ENCODE peak calls at places on chromosomes 11 and 22, in six cellular contexts. F, O, S, I, E and U are unnamed samples.
A peak's percentile ranks its signal among the peaks of the same experiment; 100 is the strongest.

GRCh38 chr11:67006029-67006884 is 16.7 kb upstream of the SYT12 start:
- DNase-seq in F (peak; percentile 97), S (no peak), I (no peak), E (peak; percentile 91), O (peak; percentile 88), U (no peak)

GRCh38 chr22:21865041-21865440 is 2.4 kb downstream of the MAPK1 start:
- DNase-seq in S (peak; percentile 39), O (no peak), E (no peak), F (no peak), I (peak; percentile 56), U (peak; percentile 65)

GRCh38 chr22:26949193-26949592 is 291.8 kb downstream of the MIAT start:
- DNase-seq in F (peak; percentile 8), S (peak; percentile 20), E (no peak), O (no peak), I (peak; percentile 43), U (no peak)

GRCh38 chr11:94647926-94648325 is 80.8 kb downstream of the PIWIL4 start:
- DNase-seq in E (no peak), F (no peak), S (peak; percentile 30), I (no peak), O (no peak), U (no peak)

GRCh38 chr11:33664166-33664565 is 36.5 kb downstream of the C11orf91 start:
- DNase-seq in E (no peak), O (no peak), I (no peak), F (no peak), S (no peak), U (no peak)

GRCh38 chr22:44972363-44973083 is 37.3 kb downstream of the PHF21B start:
- DNase-seq in S (no peak), F (no peak), O (no peak), I (no peak), E (no peak), U (no peak)

GRCh38 chr11:83666149-83666548 is 380.0 kb upstream of the CCDC90B start:
- DNase-seq in O (no peak), F (no peak), E (no peak), I (no peak), S (no peak), U (no peak)

GRCh38 chr11:104001474-104001873 is 35.0 kb upstream of the DDI1 start:
- DNase-seq in F (no peak), E (no peak), S (no peak), I (no peak), O (no peak), U (peak; percentile 63)

GRCh38 chr22:24550028-24550901 is 4.7 kb downstream of the GUCD1 start:
- DNase-seq in F (no peak), E (no peak), O (no peak), I (peak; percentile 82), S (no peak), U (no peak)

GRCh38 chr11:110086892-110087309 is 6.3 kb upstream of the ZC3H12C start:
- DNase-seq in I (no peak), F (no peak), E (no peak), S (no peak), O (no peak), U (peak; percentile 63)

GRCh38 chr11:102237096-102237735 is 80.1 kb upstream of the BIRC3 start:
- DNase-seq in S (no peak), E (no peak), I (no peak), F (no peak), O (no peak), U (no peak)

DNA sequence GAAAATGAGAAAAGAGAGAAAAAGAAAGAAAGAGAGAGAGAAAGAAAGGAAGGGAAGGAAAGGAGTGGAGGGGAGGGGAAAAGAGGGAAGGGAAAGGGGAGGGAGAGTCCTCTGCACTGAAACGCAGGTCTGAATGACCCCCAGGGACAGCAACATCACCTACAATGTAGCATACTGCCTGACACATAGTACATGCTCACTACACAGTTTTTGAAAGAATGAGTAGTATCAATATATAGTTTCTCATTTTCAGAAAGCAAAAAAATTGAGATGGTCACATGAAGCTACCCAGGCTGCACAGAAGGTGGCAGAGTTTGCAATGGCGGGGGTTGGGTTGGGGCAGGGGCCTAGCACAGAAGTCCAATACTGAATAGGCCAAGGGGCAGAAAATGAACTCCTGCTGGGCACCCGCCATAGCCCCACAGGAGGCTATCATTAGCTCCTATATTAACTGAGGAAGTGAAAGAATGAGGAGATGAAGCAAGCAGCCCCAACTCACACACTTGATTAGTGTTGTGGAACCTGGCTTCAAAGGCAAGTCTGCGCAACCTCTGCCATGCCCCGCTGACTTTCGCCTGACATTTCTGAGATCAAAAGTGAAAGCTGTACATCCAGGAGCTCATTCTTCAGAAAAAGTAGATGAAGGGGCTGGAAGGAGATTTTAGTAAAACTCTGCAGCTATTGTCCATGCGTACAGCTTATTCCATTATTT is 241.2 kb upstream of the SYN3 start:
- DNase-seq in I (no peak), O (peak; percentile 98), F (no peak), E (no peak), S (no peak), U (no peak)
- TF ChIP-seq CTCF in I (no peak), O (no peak), F (no peak), E (no peak), S (no peak), U (no peak)

DNA sequence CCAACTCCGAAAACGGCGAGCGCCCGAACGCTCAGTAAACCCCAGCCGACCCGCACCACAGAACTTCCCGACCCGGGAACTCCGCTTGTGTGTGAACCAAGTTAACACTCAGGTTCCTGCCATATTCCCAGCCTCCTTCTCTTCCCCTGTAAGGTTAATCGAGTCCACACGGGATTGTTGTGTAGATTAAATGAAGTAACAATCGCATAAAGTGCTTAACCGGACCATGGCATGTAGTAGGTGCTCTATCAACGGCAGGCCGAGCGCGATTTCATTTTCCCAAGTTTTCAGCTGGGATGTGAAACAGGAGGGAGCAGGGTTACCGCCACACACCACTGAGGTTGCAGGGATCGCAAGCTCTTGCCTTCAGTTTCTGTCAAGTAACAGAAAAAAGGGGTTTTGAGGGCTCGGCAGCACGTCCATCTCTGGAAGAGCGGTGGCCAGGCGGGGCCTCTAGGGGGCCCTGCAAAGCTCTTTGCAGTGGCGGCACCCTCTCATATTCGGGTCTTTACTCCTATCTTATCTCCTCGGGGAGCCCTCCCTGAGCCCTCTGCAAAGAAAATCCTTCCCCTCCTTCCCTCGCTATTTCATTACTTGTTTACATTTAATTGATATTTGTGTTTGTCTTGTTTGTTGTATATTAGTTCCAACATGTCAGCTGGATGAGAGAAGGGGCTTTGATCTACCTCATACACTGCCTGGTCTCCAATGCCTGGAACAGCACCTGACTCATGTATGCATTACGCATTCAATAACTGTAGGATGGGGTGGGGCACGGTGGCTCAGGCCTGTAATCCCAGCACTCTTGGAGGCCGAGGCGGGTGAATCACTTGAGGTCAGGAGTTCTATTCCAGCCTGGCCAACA is 792 bp upstream of the PLEKHA7 start:
- DNase-seq in S (no peak), E (peak; percentile 86), I (peak; percentile 72), O (no peak), F (peak; percentile 25), U (no peak)
- H3K4me3 ChIP-seq in S (peak overlapping the region; percentile 56), E (peak overlapping the region; percentile 69), I (peak overlapping the region; percentile 31), O (no peak overlapping the region), F (no peak overlapping the region), U (no peak overlapping the region)

DNA sequence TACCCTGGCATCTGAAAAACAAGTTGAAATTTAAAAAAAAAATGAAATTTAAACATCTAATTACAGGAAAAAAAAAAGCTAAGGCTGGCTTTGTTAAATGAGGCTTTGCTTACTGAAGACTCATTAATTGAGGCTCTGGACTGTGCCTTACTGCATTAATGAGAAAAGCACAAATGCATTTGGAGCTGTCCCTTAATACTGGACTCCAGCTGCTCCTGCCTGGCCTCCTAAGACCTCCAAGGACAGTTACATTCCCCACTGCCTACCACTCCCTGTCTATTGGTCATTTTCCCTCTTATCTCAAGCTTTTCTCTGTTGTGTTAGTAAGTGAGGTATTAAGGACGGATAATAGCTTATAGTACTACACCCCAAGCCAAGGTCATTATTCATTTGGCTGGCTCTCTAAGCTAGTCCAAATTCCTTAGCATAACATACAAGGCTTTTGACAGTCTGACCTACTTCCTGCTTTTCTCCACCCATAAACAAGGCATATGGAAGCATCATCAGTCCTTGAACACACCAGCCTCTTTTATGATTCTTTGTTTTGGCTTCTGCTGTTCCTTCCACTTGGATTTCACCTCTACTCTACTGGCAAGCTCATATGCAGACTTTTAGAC is 62.5 kb downstream of the USP35 start:
- DNase-seq in O (no peak), F (no peak), E (no peak), I (no peak), S (no peak), U (no peak)
- H3K27ac ChIP-seq in O (no peak overlapping the region), F (no peak overlapping the region), E (no peak overlapping the region), I (no peak overlapping the region), S (peak overlapping the region; percentile 65), U (no peak overlapping the region)

DNA sequence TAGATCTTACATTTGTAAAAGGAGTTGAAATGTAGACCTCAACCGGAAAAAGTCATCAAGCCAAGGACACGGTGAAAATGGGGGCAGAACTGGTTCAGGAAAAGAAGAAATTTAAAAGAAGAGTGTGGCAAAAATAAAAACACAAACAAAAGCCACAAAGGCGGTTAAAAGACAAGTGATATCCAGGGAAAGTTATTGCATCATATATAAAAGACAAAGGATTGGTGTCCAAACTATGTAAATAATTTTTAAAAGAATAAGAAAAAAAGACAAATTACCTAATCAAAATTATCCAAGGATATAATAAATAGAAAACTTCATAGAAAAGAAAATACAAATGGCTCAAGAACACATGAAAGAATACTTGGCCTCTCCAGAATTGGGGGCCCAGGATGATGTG is 45.1 kb upstream of the OPCML start:
- DNase-seq in F (no peak), I (no peak), E (no peak), O (no peak), S (no peak), U (no peak)
- TF ChIP-seq CTCF in F (no peak), I (no peak), E (no peak), O (no peak), S (no peak), U (no peak)

GRCh38 chr11:92190535-92191206 is 33.9 kb upstream of the FAT3 start:
- DNase-seq in O (no peak), I (no peak), S (no peak), F (no peak), E (no peak), U (no peak)
- H3K4me3 ChIP-seq in O (no peak overlapping the region), I (no peak overlapping the region), S (no peak overlapping the region), F (no peak overlapping the region), E (no peak overlapping the region), U (no peak overlapping the region)

GRCh38 chr22:42905702-42906183 is 48.7 kb upstream of the ARFGAP3 start:
- DNase-seq in F (no peak), I (no peak), E (no peak), S (peak; percentile 26), O (no peak), U (no peak)
- H3K27ac ChIP-seq in F (no peak overlapping the region), I (no peak overlapping the region), E (no peak overlapping the region), S (no peak overlapping the region), O (no peak overlapping the region), U (no peak overlapping the region)

DNA sequence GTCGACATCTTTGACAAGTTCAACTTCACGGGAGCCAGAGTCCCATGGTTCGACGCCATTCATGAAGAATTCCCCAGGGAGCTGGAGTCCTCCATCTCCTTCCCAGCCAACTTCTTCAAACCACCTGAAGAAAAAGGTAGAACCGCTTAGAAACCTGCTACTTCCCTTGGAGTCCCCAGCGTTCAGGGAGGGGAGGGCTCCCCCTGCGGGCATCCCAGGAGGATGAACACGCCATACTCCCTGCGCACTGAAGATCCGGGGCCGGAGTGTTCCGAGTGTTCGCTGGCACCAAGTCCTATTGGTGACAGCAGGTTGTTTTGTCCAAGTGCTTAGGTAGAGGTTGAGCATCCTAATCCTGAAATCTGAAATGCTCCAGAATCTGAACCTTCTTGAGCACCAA is 51.7 kb upstream of the PRODH start:
- DNase-seq in O (no peak), S (no peak), E (peak; percentile 24), I (peak; percentile 42), F (peak; percentile 85), U (no peak)
- TF ChIP-seq CTCF in O (no peak), S (no peak), E (peak; percentile 12), I (peak; percentile 26), F (peak; percentile 94), U (peak; percentile 57)